ENCODE peak calls at places on chromosomes 11 and 22, in ten cellular contexts. One of them, this sample, is unnamed.

GRCh38 chr22:28594784-28595324 is 84.8 kb downstream of the TTC28 start:
- DNase-seq in cardiac muscle cell: peak; percentile 80
- DNase-seq in colonic mucosa: no peak
- DNase-seq in neural progenitor cell: peak; percentile 74
- DNase-seq in brain microvascular endothelial cell: peak; percentile 9
- DNase-seq in right lobe of liver: no peak
- DNase-seq in HFF-Myc: peak; percentile 61
- DNase-seq in CD8-positive, alpha-beta T cell: no peak
- DNase-seq in ovary: no peak
- DNase-seq in Calu3: no peak
- DNase-seq in this sample: no peak

GRCh38 chr11:113773092-113773415 is 438 bp downstream of the ZW10 start:
- DNase-seq in cardiac muscle cell: peak; percentile 41
- DNase-seq in colonic mucosa: peak; percentile 48
- DNase-seq in neural progenitor cell: peak; percentile 44
- DNase-seq in brain microvascular endothelial cell: peak; percentile 17
- DNase-seq in right lobe of liver: no peak
- DNase-seq in HFF-Myc: no peak
- DNase-seq in CD8-positive, alpha-beta T cell: no peak
- DNase-seq in ovary: no peak
- DNase-seq in Calu3: no peak
- DNase-seq in this sample: peak; percentile 44

GRCh38 chr11:117255966-117256365 is 23.5 kb downstream of the RNF214 start:
- DNase-seq in cardiac muscle cell: no peak
- DNase-seq in colonic mucosa: no peak
- DNase-seq in neural progenitor cell: no peak
- DNase-seq in brain microvascular endothelial cell: no peak
- DNase-seq in right lobe of liver: no peak
- DNase-seq in HFF-Myc: no peak
- DNase-seq in CD8-positive, alpha-beta T cell: no peak
- DNase-seq in ovary: no peak
- DNase-seq in Calu3: no peak
- DNase-seq in this sample: no peak

GRCh38 chr11:932435-932834 is 6.8 kb downstream of the AP2A2 start:
- DNase-seq in cardiac muscle cell: peak; percentile 15
- DNase-seq in colonic mucosa: no peak
- DNase-seq in neural progenitor cell: no peak
- DNase-seq in brain microvascular endothelial cell: no peak
- DNase-seq in right lobe of liver: no peak
- DNase-seq in HFF-Myc: no peak
- DNase-seq in CD8-positive, alpha-beta T cell: no peak
- DNase-seq in ovary: no peak
- DNase-seq in Calu3: no peak
- DNase-seq in this sample: no peak

GRCh38 chr11:34757026-34757451 is 136.1 kb downstream of the EHF start:
- DNase-seq in cardiac muscle cell: peak; percentile 52
- DNase-seq in colonic mucosa: peak; percentile 65
- DNase-seq in neural progenitor cell: no peak
- DNase-seq in brain microvascular endothelial cell: no peak
- DNase-seq in right lobe of liver: no peak
- DNase-seq in HFF-Myc: no peak
- DNase-seq in CD8-positive, alpha-beta T cell: no peak
- DNase-seq in ovary: no peak
- DNase-seq in Calu3: no peak
- DNase-seq in this sample: no peak

GRCh38 chr11:88695701-88696414 is 358.3 kb upstream of the CTSC start:
- DNase-seq in cardiac muscle cell: no peak
- DNase-seq in colonic mucosa: no peak
- DNase-seq in neural progenitor cell: no peak
- DNase-seq in brain microvascular endothelial cell: no peak
- DNase-seq in right lobe of liver: no peak
- DNase-seq in HFF-Myc: no peak
- DNase-seq in CD8-positive, alpha-beta T cell: no peak
- DNase-seq in ovary: no peak
- DNase-seq in Calu3: no peak
- DNase-seq in this sample: peak; percentile 20

GRCh38 chr11:1082346-1082727 is 7.7 kb downstream of the MUC2 start:
- DNase-seq in cardiac muscle cell: no peak
- DNase-seq in colonic mucosa: no peak
- DNase-seq in neural progenitor cell: no peak
- DNase-seq in brain microvascular endothelial cell: no peak
- DNase-seq in right lobe of liver: peak; percentile 35
- DNase-seq in HFF-Myc: no peak
- DNase-seq in CD8-positive, alpha-beta T cell: no peak
- DNase-seq in ovary: peak; percentile 23
- DNase-seq in Calu3: no peak
- DNase-seq in this sample: no peak

GRCh38 chr11:34379539-34379938 is 21.7 kb upstream of the ABTB2 start:
- DNase-seq in cardiac muscle cell: no peak
- DNase-seq in colonic mucosa: no peak
- DNase-seq in neural progenitor cell: no peak
- DNase-seq in brain microvascular endothelial cell: no peak
- DNase-seq in right lobe of liver: no peak
- DNase-seq in HFF-Myc: no peak
- DNase-seq in CD8-positive, alpha-beta T cell: no peak
- DNase-seq in ovary: no peak
- DNase-seq in Calu3: no peak
- DNase-seq in this sample: no peak

GRCh38 chr22:44225091-44225689 is 44.5 kb downstream of the PARVG start:
- DNase-seq in cardiac muscle cell: no peak
- DNase-seq in colonic mucosa: no peak
- DNase-seq in neural progenitor cell: no peak
- DNase-seq in brain microvascular endothelial cell: no peak
- DNase-seq in right lobe of liver: no peak
- DNase-seq in HFF-Myc: no peak
- DNase-seq in CD8-positive, alpha-beta T cell: no peak
- DNase-seq in ovary: no peak
- DNase-seq in Calu3: no peak
- DNase-seq in this sample: no peak

GRCh38 chr11:100152751-100153150 is 534.3 kb upstream of the ARHGAP42 start:
- DNase-seq in cardiac muscle cell: no peak
- DNase-seq in colonic mucosa: no peak
- DNase-seq in neural progenitor cell: no peak
- DNase-seq in brain microvascular endothelial cell: no peak
- DNase-seq in right lobe of liver: no peak
- DNase-seq in HFF-Myc: no peak
- DNase-seq in CD8-positive, alpha-beta T cell: no peak
- DNase-seq in ovary: no peak
- DNase-seq in Calu3: no peak
- DNase-seq in this sample: no peak

DNA sequence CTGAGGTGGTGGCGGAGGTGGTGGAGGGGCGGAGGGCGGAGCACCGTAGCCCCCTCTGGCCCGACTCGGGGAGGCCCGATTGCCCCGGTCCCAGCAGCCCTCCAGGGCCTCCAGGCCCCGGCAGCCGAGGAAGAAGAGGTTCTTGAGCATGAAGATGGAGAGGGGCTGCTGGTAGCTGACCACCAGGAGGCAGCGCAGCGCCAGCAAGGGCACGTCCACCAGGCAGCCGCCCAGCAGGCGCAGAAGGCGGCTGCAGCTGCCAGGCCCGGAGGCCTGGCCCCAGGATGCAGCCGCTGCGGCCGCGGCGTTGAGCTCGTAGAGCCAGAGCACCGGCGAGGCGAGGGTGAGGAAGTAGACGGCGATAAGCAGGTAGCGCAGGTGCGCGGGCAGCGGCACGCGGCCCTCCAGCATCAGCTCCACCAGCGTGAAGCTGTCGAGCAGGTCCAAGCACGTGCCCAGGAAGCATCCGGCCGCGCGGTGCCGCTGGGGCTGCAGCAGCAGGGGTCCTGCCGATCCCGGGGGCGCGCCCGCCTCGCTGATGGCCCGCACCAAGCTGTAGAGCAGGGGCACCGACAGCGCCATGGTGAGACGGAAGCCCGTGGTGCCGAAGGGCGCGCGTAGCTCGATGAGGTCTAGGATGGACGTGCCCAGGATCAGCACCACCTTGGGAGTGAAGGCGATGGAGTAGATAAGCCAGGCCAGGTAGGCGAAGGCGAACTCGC is 1.5 kb downstream of the TMEM121B start:
- DNase-seq in cardiac muscle cell: peak; percentile 38
- DNase-seq in colonic mucosa: peak; percentile 45
- DNase-seq in neural progenitor cell: peak; percentile 69
- DNase-seq in brain microvascular endothelial cell: no peak
- DNase-seq in right lobe of liver: no peak
- DNase-seq in HFF-Myc: no peak
- DNase-seq in CD8-positive, alpha-beta T cell: no peak
- DNase-seq in ovary: no peak
- DNase-seq in Calu3: peak; percentile 55
- DNase-seq in this sample: peak; percentile 35
- TF ChIP-seq CTCF in cardiac muscle cell: peak; percentile 37
- TF ChIP-seq CTCF in colonic mucosa: peak; percentile 26
- TF ChIP-seq CTCF in neural progenitor cell: peak; percentile 50
- TF ChIP-seq CTCF in brain microvascular endothelial cell: peak; percentile 44
- TF ChIP-seq CTCF in right lobe of liver: peak; percentile 50
- TF ChIP-seq CTCF in HFF-Myc: peak; percentile 26
- TF ChIP-seq CTCF in CD8-positive, alpha-beta T cell: no peak
- TF ChIP-seq CTCF in ovary: no peak
- TF ChIP-seq CTCF in Calu3: peak; percentile 42
- TF ChIP-seq CTCF in this sample: no peak

GRCh38 chr11:22625448-22626287 is at the start of gene FANCF:
- DNase-seq in cardiac muscle cell: peak; percentile 100
- DNase-seq in colonic mucosa: peak; percentile 98
- DNase-seq in neural progenitor cell: peak; percentile 95
- DNase-seq in brain microvascular endothelial cell: peak; percentile 99
- DNase-seq in right lobe of liver: peak; percentile 97
- DNase-seq in HFF-Myc: peak; percentile 100
- DNase-seq in CD8-positive, alpha-beta T cell: peak; percentile 90
- DNase-seq in ovary: peak; percentile 90
- DNase-seq in Calu3: peak; percentile 92
- DNase-seq in this sample: peak; percentile 85
- TF ChIP-seq CTCF in cardiac muscle cell: no peak
- TF ChIP-seq CTCF in colonic mucosa: no peak
- TF ChIP-seq CTCF in neural progenitor cell: no peak
- TF ChIP-seq CTCF in brain microvascular endothelial cell: no peak
- TF ChIP-seq CTCF in right lobe of liver: no peak
- TF ChIP-seq CTCF in HFF-Myc: no peak
- TF ChIP-seq CTCF in CD8-positive, alpha-beta T cell: no peak
- TF ChIP-seq CTCF in ovary: no peak
- TF ChIP-seq CTCF in Calu3: no peak
- TF ChIP-seq CTCF in this sample: no peak

GRCh38 chr22:21594865-21595452 is 27.4 kb downstream of the UBE2L3 start:
- DNase-seq in cardiac muscle cell: no peak
- DNase-seq in colonic mucosa: no peak
- DNase-seq in neural progenitor cell: no peak
- DNase-seq in brain microvascular endothelial cell: no peak
- DNase-seq in right lobe of liver: no peak
- DNase-seq in HFF-Myc: no peak
- DNase-seq in CD8-positive, alpha-beta T cell: no peak
- DNase-seq in ovary: no peak
- DNase-seq in Calu3: no peak
- DNase-seq in this sample: no peak

GRCh38 chr22:21590809-21591641 is 23.5 kb downstream of the UBE2L3 start:
- DNase-seq in cardiac muscle cell: no peak
- DNase-seq in colonic mucosa: no peak
- DNase-seq in neural progenitor cell: no peak
- DNase-seq in brain microvascular endothelial cell: no peak
- DNase-seq in right lobe of liver: no peak
- DNase-seq in HFF-Myc: no peak
- DNase-seq in CD8-positive, alpha-beta T cell: no peak
- DNase-seq in ovary: no peak
- DNase-seq in Calu3: no peak
- DNase-seq in this sample: no peak

GRCh38 chr22:21592422-21592821 is 24.9 kb downstream of the UBE2L3 start:
- DNase-seq in cardiac muscle cell: no peak
- DNase-seq in colonic mucosa: no peak
- DNase-seq in neural progenitor cell: no peak
- DNase-seq in brain microvascular endothelial cell: no peak
- DNase-seq in right lobe of liver: no peak
- DNase-seq in HFF-Myc: no peak
- DNase-seq in CD8-positive, alpha-beta T cell: no peak
- DNase-seq in ovary: no peak
- DNase-seq in Calu3: no peak
- DNase-seq in this sample: no peak

GRCh38 chr22:21591695-21592094 is 24.2 kb downstream of the UBE2L3 start:
- DNase-seq in cardiac muscle cell: no peak
- DNase-seq in colonic mucosa: no peak
- DNase-seq in neural progenitor cell: no peak
- DNase-seq in brain microvascular endothelial cell: no peak
- DNase-seq in right lobe of liver: no peak
- DNase-seq in HFF-Myc: no peak
- DNase-seq in CD8-positive, alpha-beta T cell: no peak
- DNase-seq in ovary: no peak
- DNase-seq in Calu3: no peak
- DNase-seq in this sample: no peak

DNA sequence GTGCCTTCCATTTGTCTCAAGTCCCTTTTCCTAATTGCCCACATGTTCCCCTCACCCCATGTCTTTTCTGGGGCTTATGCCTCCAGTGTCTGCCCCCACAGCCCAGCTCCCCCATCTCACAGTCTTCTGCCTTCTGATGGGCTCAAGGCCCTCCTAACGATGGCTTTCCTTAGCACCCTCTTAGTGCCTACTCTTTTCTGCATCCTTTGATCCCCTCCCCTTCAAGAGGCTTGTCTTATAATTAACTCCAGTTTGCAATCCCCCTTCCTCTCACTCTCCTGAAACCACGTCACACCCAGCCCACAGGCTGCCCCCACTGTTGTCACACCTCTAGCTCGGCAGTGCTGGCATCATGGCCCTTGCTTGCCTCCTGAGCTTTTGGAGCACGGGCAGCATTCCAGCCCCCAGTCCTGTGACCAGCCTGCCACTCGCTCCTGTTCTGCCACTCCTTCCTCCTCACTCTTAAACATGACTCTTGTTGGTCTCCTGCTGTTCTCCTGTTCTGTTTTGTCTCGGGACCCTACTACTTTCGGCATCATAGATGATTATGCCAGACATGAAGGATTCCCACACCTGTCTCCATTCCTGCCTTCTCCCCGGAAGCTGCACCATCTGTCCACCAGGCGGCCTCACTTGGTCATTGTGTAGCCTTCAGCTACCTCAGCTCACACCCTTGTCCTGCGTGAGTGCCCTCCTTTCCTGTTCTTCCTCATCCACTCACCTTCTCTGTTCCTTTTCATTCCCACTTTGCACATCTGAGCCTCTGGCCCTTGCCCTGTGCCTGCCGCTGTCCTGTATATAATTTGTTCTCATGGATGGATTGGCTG is 26.1 kb downstream of the UBE2L3 start:
- DNase-seq in cardiac muscle cell: no peak
- DNase-seq in colonic mucosa: peak; percentile 40
- DNase-seq in neural progenitor cell: peak; percentile 56
- DNase-seq in brain microvascular endothelial cell: no peak
- DNase-seq in right lobe of liver: no peak
- DNase-seq in HFF-Myc: no peak
- DNase-seq in CD8-positive, alpha-beta T cell: no peak
- DNase-seq in ovary: no peak
- DNase-seq in Calu3: peak; percentile 15
- DNase-seq in this sample: peak; percentile 17
- TF ChIP-seq CTCF in cardiac muscle cell: peak; percentile 34
- TF ChIP-seq CTCF in colonic mucosa: peak; percentile 12
- TF ChIP-seq CTCF in neural progenitor cell: peak; percentile 57
- TF ChIP-seq CTCF in brain microvascular endothelial cell: peak; percentile 66
- TF ChIP-seq CTCF in right lobe of liver: no peak
- TF ChIP-seq CTCF in HFF-Myc: peak; percentile 46
- TF ChIP-seq CTCF in CD8-positive, alpha-beta T cell: no peak
- TF ChIP-seq CTCF in ovary: no peak
- TF ChIP-seq CTCF in Calu3: peak; percentile 71
- TF ChIP-seq CTCF in this sample: peak; percentile 27

GRCh38 chr11:11020219-11020726 is 162.4 kb upstream of the ZBED5 start:
- DNase-seq in cardiac muscle cell: no peak
- DNase-seq in colonic mucosa: no peak
- DNase-seq in neural progenitor cell: no peak
- DNase-seq in brain microvascular endothelial cell: no peak
- DNase-seq in right lobe of liver: no peak
- DNase-seq in HFF-Myc: no peak
- DNase-seq in CD8-positive, alpha-beta T cell: no peak
- DNase-seq in ovary: no peak
- DNase-seq in Calu3: no peak
- DNase-seq in this sample: no peak
- TF ChIP-seq CTCF in cardiac muscle cell: no peak
- TF ChIP-seq CTCF in colonic mucosa: no peak
- TF ChIP-seq CTCF in neural progenitor cell: no peak
- TF ChIP-seq CTCF in brain microvascular endothelial cell: no peak
- TF ChIP-seq CTCF in right lobe of liver: no peak
- TF ChIP-seq CTCF in HFF-Myc: no peak
- TF ChIP-seq CTCF in CD8-positive, alpha-beta T cell: no peak
- TF ChIP-seq CTCF in ovary: no peak
- TF ChIP-seq CTCF in Calu3: no peak
- TF ChIP-seq CTCF in this sample: no peak

This sample was measured in nephron progenitor cell.